ENCODE peak calls at places on chromosomes 4 and X, in six cellular contexts. F is breast epithelium, P is K562, C is transverse colon, S is upper lobe of left lung, A is vagina. U is an unnamed sample.

GRCh38 chr4:174457468-174457867 is 64.8 kb downstream of the HPGD start:
- DNase-seq in P (no peak), C (no peak), A (no peak), S (no peak), F (no peak), U (peak)

GRCh38 chr4:24103434-24104168 is 213.8 kb upstream of the PPARGC1A start:
- DNase-seq in S (no peak), A (no peak), F (no peak), P (no peak), C (no peak), U (no peak)

GRCh38 chr4:104382961-104383360 is 111.7 kb downstream of the CXXC4 start:
- DNase-seq in P (no peak), F (no peak), C (no peak), A (no peak), S (no peak), U (no peak)

GRCh38 chr4:13207224-13207623 is 276.9 kb downstream of the RAB28 start:
- DNase-seq in P (no peak), S (no peak), A (no peak), C (no peak), F (no peak), U (no peak)

GRCh38 chrX:71579990-71580380 is 1.7 kb downstream of the GCNA start:
- DNase-seq in F (no peak), P (no peak), C (no peak), S (no peak), A (no peak), U (no peak)

GRCh38 chr4:133711817-133712216 is 489.8 kb downstream of the PABPC4L start:
- DNase-seq in P (no peak), F (no peak), A (no peak), S (no peak), C (no peak), U (no peak)

GRCh38 chrX:67654301-67654700 is 110.5 kb downstream of the AR start:
- DNase-seq in P (no peak), A (no peak), F (no peak), C (no peak), S (no peak), U (no peak)

GRCh38 chr4:16227462-16227868 is 1.2 kb upstream of the TAPT1 start:
- DNase-seq in A (no peak), P (no peak), S (peak), F (no peak), C (peak), U (peak)

GRCh38 chrX:114127411-114128025 is 456.4 kb upstream of the HTR2C start:
- DNase-seq in F (no peak), A (no peak), P (no peak), C (no peak), S (no peak), U (peak)

GRCh38 chrX:51743179-51743957 is at the start of gene GSPT2:
- DNase-seq in C (peak), A (no peak), S (peak), F (peak), P (peak), U (peak)

GRCh38 chr4:154658680-154659402 is 46.4 kb upstream of the FGG start:
- DNase-seq in S (no peak), C (no peak), F (no peak), A (no peak), P (no peak), U (no peak)

GRCh38 chrX:130330146-130330545 is 9.6 kb upstream of the SLC25A14 start:
- DNase-seq in P (no peak), C (no peak), A (no peak), S (no peak), F (no peak), U (no peak)

GRCh38 chrX:17377047-17377692 is 2.2 kb downstream of the NHS start:
- DNase-seq in S (no peak), C (peak), P (no peak), F (no peak), A (no peak), U (peak)

GRCh38 chr4:67520141-67520540 is 25.2 kb downstream of the CENPC start:
- DNase-seq in C (no peak), F (no peak), A (no peak), S (no peak), P (no peak), U (no peak)

GRCh38 chr4:139171878-139172691 is 4.9 kb downstream of the ELF2 start:
- DNase-seq in F (no peak), P (no peak), S (no peak), A (no peak), C (no peak), U (no peak)

GRCh38 chr4:65976287-65976686 is 306.0 kb upstream of the EPHA5 start:
- DNase-seq in P (no peak), F (no peak), A (no peak), C (no peak), S (no peak), U (no peak)

GRCh38 chrX:46587158-46587557 is 13.6 kb downstream of the CHST7 start:
- DNase-seq in P (no peak), A (no peak), S (no peak), C (no peak), F (no peak), U (no peak)

GRCh38 chr4:112448211-112448745 is 67.7 kb downstream of the NEUROG2 start:
- DNase-seq in F (no peak), A (no peak), S (no peak), C (no peak), P (no peak), U (no peak)

GRCh38 chr4:108035691-108036090 is 46.0 kb downstream of the HADH start:
- DNase-seq in S (no peak), F (no peak), C (peak), P (no peak), A (no peak), U (no peak)

GRCh38 chr4:113987382-113987930 is 8.0 kb upstream of the ARSJ start:
- DNase-seq in P (no peak), S (no peak), A (no peak), F (no peak), C (no peak), U (no peak)

GRCh38 chr4:154944996-154945395 is 163.9 kb downstream of the RBM46 start:
- DNase-seq in S (no peak), P (no peak), C (no peak), F (no peak), A (no peak), U (no peak)

GRCh38 chr4:7416745-7417432 is 17.8 kb downstream of the PSAPL1 start:
- DNase-seq in P (no peak), C (peak), F (peak), S (peak), A (no peak), U (peak)

GRCh38 chr4:156642161-156642560 is 329.4 kb downstream of the PDGFC start:
- DNase-seq in A (no peak), S (no peak), F (no peak), C (no peak), P (no peak), U (no peak)

GRCh38 chrX:3161686-3162085 is 120.4 kb downstream of the ARSF start:
- DNase-seq in C (no peak), F (no peak), P (no peak), A (no peak), S (no peak), U (no peak)

GRCh38 chrX:97315939-97316338 is 432.2 kb downstream of the RPA4 start:
- DNase-seq in S (no peak), A (no peak), C (no peak), P (peak), F (no peak), U (no peak)

GRCh38 chrX:46575991-46576392 is 2.4 kb downstream of the CHST7 start:
- DNase-seq in A (no peak), S (peak), F (no peak), C (no peak), P (no peak), U (peak)

GRCh38 chr4:52560844-52561280 is 98.2 kb downstream of the USP46 start:
- DNase-seq in A (no peak), P (no peak), S (no peak), C (no peak), F (no peak), U (no peak)

GRCh38 chr4:115228851-115229250 is 115.4 kb upstream of the NDST4 start:
- DNase-seq in A (no peak), F (no peak), S (no peak), P (no peak), C (no peak), U (no peak)

GRCh38 chr4:7389719-7390118 is 45.0 kb downstream of the PSAPL1 start:
- DNase-seq in C (peak), S (peak), F (peak), A (peak), P (no peak), U (peak)

GRCh38 chr4:145533011-145533410 is 51.4 kb downstream of the SMAD1 start:
- DNase-seq in F (no peak), P (no peak), S (no peak), A (no peak), C (no peak), U (no peak)

GRCh38 chrX:14913241-14913640 is 40.0 kb downstream of the MOSPD2 start:
- DNase-seq in P (no peak), F (no peak), C (no peak), A (no peak), S (no peak), U (no peak)

GRCh38 chrX:150926304-150926703 is 27.8 kb upstream of the CD99L2 start:
- DNase-seq in A (no peak), F (no peak), C (no peak), P (no peak), S (no peak), U (no peak)

GRCh38 chrX:38804481-38805293 is 3.4 kb downstream of the MID1IP1 start:
- DNase-seq in S (peak), F (peak), P (peak), C (peak), A (no peak), U (peak)

GRCh38 chr4:120517966-120518365 is 404.6 kb downstream of the PRDM5 start:
- DNase-seq in S (no peak), P (peak), F (no peak), A (no peak), C (peak), U (peak)

GRCh38 chrX:154332561-154332960 is 37.0 kb downstream of the TKTL1 start:
- DNase-seq in F (no peak), P (no peak), A (no peak), S (no peak), C (no peak), U (no peak)

GRCh38 chrX:154333116-154333515 is 37.5 kb downstream of the TKTL1 start:
- DNase-seq in P (no peak), S (no peak), F (no peak), A (no peak), C (no peak), U (no peak)

GRCh38 chrX:154329284-154329683 is 33.7 kb downstream of the TKTL1 start:
- DNase-seq in P (no peak), S (no peak), C (no peak), F (no peak), A (no peak), U (no peak)

GRCh38 chrX:154334496-154334895 is 38.9 kb downstream of the TKTL1 start:
- DNase-seq in A (no peak), F (no peak), S (no peak), P (no peak), C (no peak), U (no peak)

GRCh38 chrX:154333837-154334271 is 38.3 kb downstream of the TKTL1 start:
- DNase-seq in A (no peak), S (no peak), C (no peak), F (no peak), P (no peak), U (no peak)
- TF ChIP-seq POLR2AphosphoS5 in A (no peak), S (no peak), C (no peak), F (no peak), P (no peak), U (no peak)

GRCh38 chr4:101865501-101866062 is 75.1 kb downstream of the BANK1 start:
- DNase-seq in A (no peak), S (no peak), C (no peak), P (no peak), F (no peak), U (no peak)
- H3K27ac ChIP-seq in A (no peak), S (no peak), C (no peak), P (no peak), F (no peak), U (no peak)

DNA sequence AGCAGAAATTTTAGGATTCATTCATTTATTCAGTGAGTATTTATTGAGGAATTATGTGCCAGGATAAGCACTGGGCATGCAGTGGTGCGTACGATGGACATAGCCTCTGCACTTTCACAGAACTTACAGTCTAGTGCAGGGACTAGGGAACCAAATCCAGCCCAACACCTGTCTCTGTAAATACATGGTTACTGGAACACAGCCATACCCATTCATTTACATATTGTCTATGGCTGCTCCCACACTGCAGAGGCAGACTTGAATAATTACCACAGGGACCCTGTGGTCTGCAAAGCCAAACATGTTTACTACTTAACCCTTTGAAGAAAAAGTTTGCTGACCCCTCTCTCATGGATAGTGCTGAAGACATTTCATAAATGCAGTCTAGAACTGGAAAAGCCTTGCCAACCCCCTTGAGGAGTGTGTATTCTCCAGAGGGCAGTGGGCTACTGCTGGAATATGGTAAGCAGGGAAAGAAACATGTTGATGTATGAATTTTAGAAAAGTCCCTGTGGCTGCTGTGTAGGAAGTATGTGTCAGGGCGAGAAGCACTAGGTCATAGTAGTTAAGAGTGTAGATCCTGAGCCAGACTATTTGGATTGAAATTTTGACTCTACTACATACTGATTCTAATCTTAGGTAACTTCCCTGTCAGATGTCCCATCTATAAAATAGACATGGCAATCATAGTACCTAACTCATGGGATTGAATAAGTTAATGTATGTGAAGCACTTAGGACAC is 75.5 kb downstream of the GALNT7 start:
- DNase-seq in S (no peak), A (no peak), C (no peak), F (no peak), P (no peak), U (no peak)
- H3K4me3 ChIP-seq in S (no peak), A (no peak), C (no peak), F (no peak), P (no peak), U (no peak)

DNA sequence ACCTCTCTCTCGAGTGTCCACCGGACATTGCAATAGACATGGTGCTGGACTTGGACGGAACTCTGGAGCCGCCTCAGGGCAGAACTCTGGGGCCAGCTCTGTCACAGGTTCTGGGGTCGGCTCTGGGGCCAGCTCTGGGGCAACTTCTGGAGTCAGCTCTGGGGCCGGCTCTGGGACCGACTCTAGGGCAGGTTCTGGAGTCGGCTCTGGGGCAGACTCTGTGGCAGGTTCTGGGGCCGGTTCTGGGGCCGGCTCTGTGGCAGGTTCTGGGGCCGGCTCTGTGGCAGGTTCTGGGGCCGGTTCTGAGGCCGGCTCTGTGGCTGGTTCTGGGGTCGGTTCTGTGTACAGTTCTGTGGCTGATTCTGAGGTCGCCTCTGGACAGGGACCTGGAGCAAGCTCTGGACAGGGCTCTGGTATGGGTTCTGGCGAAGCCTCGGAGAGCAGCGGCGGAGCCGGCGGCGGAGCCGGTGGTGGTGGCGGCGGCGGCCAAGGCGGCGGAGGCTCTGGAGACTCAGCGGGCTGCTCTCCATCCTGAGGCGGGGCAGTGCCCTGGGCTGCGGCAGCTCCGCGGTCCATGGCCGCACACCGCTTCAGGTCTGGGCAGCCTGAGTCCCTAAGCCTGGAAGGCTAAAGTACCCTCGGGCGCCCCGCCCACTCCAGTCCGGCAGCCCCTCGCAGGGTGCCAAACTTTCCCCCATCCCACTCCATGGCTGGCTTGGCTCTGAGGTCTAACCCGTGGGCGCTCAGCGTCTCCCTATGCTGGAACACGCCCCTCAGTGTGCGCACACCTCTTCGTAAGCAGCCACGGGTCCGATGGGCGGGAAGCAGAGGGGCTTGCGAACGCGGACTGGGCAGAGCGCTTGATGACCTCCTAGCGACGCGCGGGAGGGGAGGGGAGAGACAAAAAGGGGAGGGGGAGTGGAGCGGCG is at the start of gene DGKK:
- DNase-seq in C (no peak), F (no peak), S (no peak), P (no peak), A (no peak), U (no peak)
- TF ChIP-seq POLR2AphosphoS5 in C (no peak), F (no peak), S (no peak), P (no peak), A (no peak), U (no peak)

GRCh38 chr4:152643153-152644035 is 36.4 kb downstream of the TMEM154 start:
- DNase-seq in F (no peak), C (peak), S (peak), P (no peak), A (no peak), U (no peak)
- H3K27ac ChIP-seq in F (no peak), C (peak), S (peak), P (no peak), A (no peak), U (no peak)

GRCh38 chrX:1262369-1262768 is 6.2 kb upstream of the CSF2RA start:
- DNase-seq in F (no peak), A (no peak), C (no peak), P (no peak), S (no peak), U (no peak)

GRCh38 chrX:1265061-1265460 is 3.6 kb upstream of the CSF2RA start:
- DNase-seq in C (no peak), A (no peak), S (no peak), F (no peak), P (no peak), U (no peak)

GRCh38 chrX:1264556-1264955 is 4.1 kb upstream of the CSF2RA start:
- DNase-seq in F (no peak), C (no peak), S (no peak), P (no peak), A (no peak), U (no peak)

DNA sequence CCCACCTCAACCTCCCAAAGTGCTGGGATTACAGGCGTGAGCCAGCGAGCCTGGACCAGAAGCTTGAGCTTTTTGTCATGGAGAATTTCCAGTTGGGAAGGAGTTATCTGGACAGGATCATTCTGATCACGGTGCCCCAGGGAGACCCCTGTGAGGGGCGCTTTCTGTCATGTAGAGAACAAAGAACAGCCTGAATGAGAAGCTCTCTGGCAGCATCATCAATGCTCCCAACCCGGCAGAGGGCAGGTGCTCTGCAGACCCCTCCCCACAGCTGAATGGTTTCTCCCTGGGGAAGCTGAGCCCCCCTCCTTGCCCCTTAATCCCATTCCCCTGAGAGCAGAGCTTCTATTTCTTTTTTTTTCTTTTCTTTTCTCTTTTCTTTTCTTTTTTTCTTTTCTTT is 7.3 kb upstream of the CSF2RA start:
- DNase-seq in C (no peak), P (no peak), F (no peak), S (no peak), A (no peak), U (no peak)
- H3K4me3 ChIP-seq in C (no peak), P (no peak), F (no peak), S (no peak), A (no peak), U (no peak)

DNA sequence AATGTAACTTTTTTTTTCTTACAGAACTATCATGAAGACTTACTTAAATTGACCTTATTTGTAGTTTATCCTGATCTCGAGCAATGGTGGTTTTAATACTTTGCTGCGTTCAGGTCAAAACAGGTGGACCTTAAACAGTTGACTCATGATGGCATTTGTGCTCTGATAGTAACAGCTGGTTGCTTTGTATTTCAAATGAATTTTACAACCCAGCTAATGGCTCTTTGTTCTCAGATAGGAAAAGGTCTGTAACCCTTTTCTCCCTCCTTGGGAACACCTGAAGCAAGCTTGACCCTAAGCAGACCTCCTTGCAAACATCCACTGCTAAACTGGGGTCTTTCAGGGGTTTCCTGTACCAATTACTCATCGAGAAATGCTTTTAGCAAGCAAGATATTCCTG is 79.2 kb downstream of the F11 start:
- DNase-seq in S (no peak), C (no peak), P (no peak), A (no peak), F (no peak), U (no peak)
- TF ChIP-seq POLR2AphosphoS5 in S (no peak), C (no peak), P (no peak), A (no peak), F (no peak), U (no peak)

U was measured in sigmoid colon.